ENCODE peak calls at places on chromosome 10, in six cellular contexts. E is fibroblast of lung, B is PC-3, C is prostate gland, G is heart left ventricle, K is K562. O is an unnamed sample.

GRCh38 chr10:122301811-122302115 is 30.7 kb downstream of the BTBD16 start:
- DNase-seq in C (no peak), G (no peak), E (no peak), B (no peak), K (no peak), O (no peak)

GRCh38 chr10:132396495-132397035 is 435 bp upstream of the PWWP2B start:
- DNase-seq in E (peak; percentile 37), G (peak; percentile 68), C (peak; percentile 65), K (peak; percentile 86), B (peak; percentile 45), O (peak; percentile 81)

GRCh38 chr10:51244308-51244707 is 170.0 kb downstream of the PRKG1 start:
- DNase-seq in E (no peak), B (no peak), K (no peak), C (no peak), G (no peak), O (no peak)

GRCh38 chr10:90289037-90289436 is 568.8 kb downstream of the HTR7 start:
- DNase-seq in G (no peak), C (no peak), K (no peak), E (peak; percentile 78), B (peak; percentile 41), O (no peak)

GRCh38 chr10:49131507-49132385 is 2.1 kb downstream of the FAM170B start:
- DNase-seq in E (no peak), K (no peak), B (no peak), G (no peak), C (no peak), O (no peak)

GRCh38 chr10:129244298-129244697 is 222.7 kb upstream of the MGMT start:
- DNase-seq in B (no peak), G (no peak), E (no peak), K (no peak), C (no peak), O (no peak)

GRCh38 chr10:28256776-28257175 is 46.1 kb downstream of the MPP7 start:
- DNase-seq in E (no peak), K (no peak), C (no peak), G (no peak), B (peak; percentile 90), O (no peak)

GRCh38 chr10:58662314-58662713 is 149.6 kb downstream of the BICC1 start:
- DNase-seq in G (no peak), E (peak; percentile 90), K (no peak), B (peak; percentile 85), C (no peak), O (no peak)

GRCh38 chr10:6297951-6298381 is 95.2 kb downstream of the PFKFB3 start:
- DNase-seq in E (no peak), K (no peak), B (peak; percentile 36), C (peak; percentile 26), G (no peak), O (no peak)

GRCh38 chr10:77965294-77965693 is 38.7 kb upstream of the DLG5 start:
- DNase-seq in C (no peak), B (peak; percentile 99), G (no peak), E (peak; percentile 84), K (no peak), O (no peak)

GRCh38 chr10:103241262-103242011 is 4.2 kb upstream of the RPEL1 start:
- DNase-seq in B (peak; percentile 98), K (no peak), G (no peak), E (peak; percentile 25), C (peak; percentile 91), O (peak; percentile 13)

GRCh38 chr10:28600056-28600455 is 67.1 kb downstream of the WAC start:
- DNase-seq in E (peak; percentile 13), K (no peak), B (no peak), G (no peak), C (no peak), O (no peak)

GRCh38 chr10:118594392-118595063 is 920 bp downstream of the PRLHR start:
- DNase-seq in G (no peak), K (peak; percentile 18), E (peak; percentile 28), B (no peak), C (no peak), O (peak; percentile 34)

GRCh38 chr10:93947055-93947454 is 46.7 kb upstream of the PLCE1 start:
- DNase-seq in K (no peak), G (peak; percentile 67), C (no peak), B (peak; percentile 16), E (peak; percentile 55), O (no peak)

GRCh38 chr10:127398967-127399350 is 150.2 kb upstream of the NPS start:
- DNase-seq in B (no peak), C (no peak), K (no peak), G (no peak), E (no peak), O (no peak)

GRCh38 chr10:114550756-114551290 is 107.3 kb downstream of the ABLIM1 start:
- DNase-seq in C (no peak), G (no peak), E (peak; percentile 66), B (peak; percentile 55), K (no peak), O (no peak)

GRCh38 chr10:88687853-88688467 is 18.1 kb upstream of the LIPK start:
- DNase-seq in E (peak; percentile 57), B (no peak), K (no peak), G (no peak), C (no peak), O (no peak)

GRCh38 chr10:129713659-129714265 is 246.7 kb downstream of the MGMT start:
- DNase-seq in C (no peak), B (no peak), G (no peak), K (no peak), E (no peak), O (no peak)

GRCh38 chr10:127939786-127940330 is 33.0 kb downstream of the PTPRE start:
- DNase-seq in C (no peak), K (no peak), E (no peak), G (no peak), B (no peak), O (no peak)

GRCh38 chr10:86102031-86102430 is 264.6 kb downstream of the GRID1 start:
- DNase-seq in B (no peak), C (no peak), E (no peak), G (no peak), K (no peak), O (no peak)

GRCh38 chr10:2067015-2067414 is 329.7 kb upstream of the ADARB2 start:
- DNase-seq in G (no peak), E (no peak), K (no peak), B (no peak), C (no peak), O (no peak)

GRCh38 chr10:61397175-61397986 is 55.8 kb downstream of the TMEM26 start:
- DNase-seq in K (no peak), C (no peak), B (no peak), G (no peak), E (peak; percentile 69), O (no peak)

GRCh38 chr10:113999520-113999919 is 44.1 kb upstream of the ADRB1 start:
- DNase-seq in K (no peak), G (no peak), C (no peak), B (no peak), E (no peak), O (no peak)

GRCh38 chr10:109205929-109206585 is 717.3 kb downstream of the XPNPEP1 start:
- DNase-seq in G (no peak), C (no peak), E (peak; percentile 62), B (peak; percentile 82), K (no peak), O (no peak)

GRCh38 chr10:130394832-130395231 is 258.6 kb downstream of the GLRX3 start:
- DNase-seq in G (no peak), K (no peak), C (no peak), B (no peak), E (no peak), O (no peak)

GRCh38 chr10:123640016-123640535 is 26.1 kb upstream of the GPR26 start:
- DNase-seq in K (no peak), E (no peak), G (no peak), B (peak; percentile 5), C (no peak), O (no peak)

GRCh38 chr10:123642293-123642692 is 23.9 kb upstream of the GPR26 start:
- DNase-seq in G (no peak), C (no peak), B (peak; percentile 5), E (no peak), K (no peak), O (peak; percentile 51)

GRCh38 chr10:123645016-123645415 is 21.1 kb upstream of the GPR26 start:
- DNase-seq in G (no peak), B (no peak), K (no peak), E (no peak), C (no peak), O (no peak)

GRCh38 chr10:123643315-123643714 is 22.8 kb upstream of the GPR26 start:
- DNase-seq in K (no peak), G (no peak), C (no peak), B (no peak), E (no peak), O (no peak)

GRCh38 chr10:123642697-123643096 is 23.5 kb upstream of the GPR26 start:
- DNase-seq in G (no peak), K (no peak), C (no peak), E (no peak), B (no peak), O (no peak)
- TF ChIP-seq CTCF in G (no peak), K (no peak), C (no peak), E (no peak), B (peak; percentile 26), O (peak; percentile 5)

DNA sequence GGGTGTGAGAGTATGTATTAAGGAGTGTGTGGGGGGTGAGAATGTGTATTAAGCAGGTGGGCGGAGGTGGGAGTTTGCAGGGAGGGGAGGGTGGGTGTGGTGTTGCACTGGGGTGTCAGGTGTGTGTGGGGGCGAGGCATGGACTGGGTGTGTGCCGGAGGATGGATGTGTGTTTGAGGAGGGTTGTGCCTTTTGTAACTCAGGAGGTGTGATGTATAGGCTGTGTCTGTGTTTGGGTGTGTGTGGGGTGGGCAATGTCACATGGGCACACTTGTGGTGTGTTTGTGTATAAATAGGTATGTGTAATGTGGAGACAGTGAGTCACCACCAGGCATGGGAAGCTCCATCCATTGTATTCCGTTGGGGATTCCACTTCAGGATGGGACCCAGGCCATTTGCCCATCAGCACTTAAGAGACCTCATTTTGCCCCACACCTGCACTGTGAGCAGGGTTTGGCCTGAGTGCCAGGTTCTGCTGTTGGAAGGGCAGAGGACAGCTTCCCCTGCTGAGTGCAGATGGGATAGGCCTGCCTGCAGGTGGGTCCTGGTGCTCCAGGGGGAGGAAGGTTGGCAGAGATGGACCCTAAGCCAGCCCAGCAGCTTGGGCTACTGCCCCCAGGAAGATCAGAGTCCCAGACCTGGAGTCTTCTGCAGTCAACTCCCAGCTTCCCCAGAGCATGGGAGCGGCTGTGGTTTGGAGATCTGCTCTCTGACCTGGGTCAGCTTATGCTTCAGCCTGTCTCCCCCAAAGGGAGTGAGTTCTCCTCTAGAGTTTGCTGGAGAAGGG is 5.9 kb downstream of the UNC5B start:
- DNase-seq in G (peak; percentile 40), C (no peak), K (peak; percentile 29), E (peak; percentile 53), B (peak; percentile 74), O (peak; percentile 48)
- H3K4me3 ChIP-seq in G (no peak overlapping the region), C (peak overlapping the region; percentile 31), K (no peak overlapping the region), E (peak overlapping the region; percentile 60), B (peak overlapping the region; percentile 67), O (peak overlapping the region; percentile 97)

DNA sequence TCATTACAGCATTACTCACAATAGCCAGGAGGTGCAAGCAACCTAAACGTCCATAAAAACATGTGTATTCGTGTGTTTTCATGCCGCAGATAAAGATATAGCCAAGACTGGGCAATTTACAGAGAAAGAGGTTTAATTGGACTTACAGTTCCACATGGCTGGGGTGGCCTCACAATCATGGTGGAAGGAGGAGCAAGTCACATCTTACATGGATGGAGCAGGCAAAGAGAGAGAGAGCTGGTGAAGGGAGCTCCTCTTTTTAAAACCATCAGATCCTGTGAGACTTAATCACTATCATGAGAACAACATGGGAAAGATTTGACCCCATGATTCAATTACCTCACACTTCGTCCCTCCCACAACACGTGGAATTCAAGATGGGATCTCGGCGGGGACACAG is 33.0 kb downstream of the PDLIM1 start:
- DNase-seq in B (no peak), K (no peak), G (no peak), E (no peak), C (no peak), O (no peak)
- H3K36me3 ChIP-seq in B (peaks cover 33% of the 10 kb centered on the region), K (peaks cover 51% of the 10 kb centered on the region), G (peaks cover 4% of the 10 kb centered on the region), E (no peaks in the 10 kb centered on the region), C (no peaks in the 10 kb centered on the region), O (no peaks in the 10 kb centered on the region)

GRCh38 chr10:115898242-115898641 is 374.8 kb downstream of the GFRA1 start:
- DNase-seq in K (no peak), E (no peak), B (no peak), G (no peak), C (no peak), O (no peak)
- TF ChIP-seq CTCF in K (no peak), E (no peak), B (no peak), G (no peak), C (no peak), O (no peak)

O was measured in BE2C.